ENCODE peak calls at places on chromosome 16, in eight cellular contexts. C is uterus, Z is HCT116, F is prostate gland, B is GM12891, V is lower leg skin, A is A549, N is adrenal gland. G is an unnamed sample.

GRCh38 chr16:14377326-14377725 is 252.7 kb downstream of the PARN start:
- DNase-seq in F (no peak), N (no peak), Z (no peak), V (no peak), B (no peak), A (no peak), C (no peak), G (no peak)

GRCh38 chr16:87203060-87203656 is 114.0 kb downstream of the C16orf95 start:
- DNase-seq in N (peak; percentile 29), C (peak; percentile 25), Z (peak; percentile 85), V (no peak), A (peak; percentile 84), F (no peak), B (peak; percentile 60), G (no peak)

GRCh38 chr16:53546988-53547391 is 44.0 kb upstream of the AKTIP start:
- DNase-seq in F (no peak), V (no peak), A (peak; percentile 35), N (no peak), Z (peak; percentile 15), B (no peak), C (no peak), G (no peak)

GRCh38 chr16:66515543-66516171 is 34.3 kb downstream of the TK2 start:
- DNase-seq in B (no peak), F (no peak), V (no peak), Z (no peak), N (peak; percentile 33), A (peak; percentile 81), C (no peak), G (peak; percentile 56)

GRCh38 chr16:72961115-72961832 is 86.7 kb downstream of the ZFHX3 start:
- DNase-seq in N (no peak), C (no peak), F (no peak), Z (no peak), A (no peak), V (no peak), B (no peak), G (no peak)

GRCh38 chr16:74372953-74373846 is 2.9 kb upstream of the NPIPB15 start:
- DNase-seq in F (no peak), A (no peak), Z (no peak), C (no peak), B (no peak), N (no peak), V (no peak), G (no peak)

GRCh38 chr16:89325861-89326471 is 108.5 kb downstream of the ZNF778 start:
- DNase-seq in C (peak; percentile 44), Z (no peak), A (peak; percentile 75), F (no peak), B (no peak), V (peak; percentile 47), N (peak; percentile 65), G (peak; percentile 63)

GRCh38 chr16:11668590-11669379 is 530 bp downstream of the SNN start:
- DNase-seq in F (no peak), V (no peak), Z (no peak), B (no peak), C (peak; percentile 48), A (no peak), N (peak; percentile 54), G (peak; percentile 57)

GRCh38 chr16:48950184-48950583 is 331.5 kb downstream of the CBLN1 start:
- DNase-seq in N (no peak), F (no peak), B (no peak), A (no peak), V (no peak), Z (no peak), C (no peak), G (no peak)

GRCh38 chr16:1938316-1938715 is 4.7 kb downstream of the MSRB1 start:
- DNase-seq in N (no peak), F (no peak), A (no peak), B (no peak), C (no peak), Z (no peak), V (no peak), G (peak; percentile 73)

GRCh38 chr16:58733248-58733670 is 857 bp downstream of the GOT2 start:
- DNase-seq in C (peak; percentile 16), V (no peak), Z (no peak), F (peak; percentile 37), N (no peak), A (no peak), B (no peak), G (no peak)

GRCh38 chr16:46568472-46569230 is 52.5 kb downstream of the SHCBP1 start:
- DNase-seq in F (no peak), N (no peak), V (no peak), Z (no peak), B (no peak), C (no peak), A (no peak), G (no peak)

GRCh38 chr16:86956437-86956836 is 360.8 kb downstream of the C16orf95 start:
- DNase-seq in C (no peak), N (no peak), A (no peak), Z (no peak), V (no peak), B (no peak), F (no peak), G (no peak)

GRCh38 chr16:50282010-50282538 is 15.7 kb downstream of the ADCY7 start:
- DNase-seq in A (no peak), V (peak; percentile 72), N (peak; percentile 50), B (peak; percentile 84), Z (no peak), F (peak; percentile 25), C (no peak), G (peak; percentile 87)

GRCh38 chr16:8863594-8864424 is 5.0 kb downstream of the CARHSP1 start:
- DNase-seq in F (no peak), C (no peak), V (no peak), A (peak; percentile 83), N (peak; percentile 83), Z (no peak), B (no peak), G (peak; percentile 97)

GRCh38 chr16:11587643-11588247 is 1.0 kb upstream of the LITAF start:
- DNase-seq in A (no peak), F (no peak), V (no peak), N (no peak), B (no peak), Z (no peak), C (no peak), G (no peak)

GRCh38 chr16:13176711-13177110 is 275.3 kb downstream of the SHISA9 start:
- DNase-seq in N (no peak), C (no peak), B (no peak), F (no peak), Z (no peak), A (no peak), V (no peak), G (no peak)

GRCh38 chr16:88478115-88478514 is 25.0 kb downstream of the ZFPM1 start:
- DNase-seq in V (no peak), N (no peak), Z (no peak), A (no peak), C (no peak), F (no peak), B (no peak), G (no peak)

GRCh38 chr16:21274172-21274726 is 3.8 kb downstream of the CRYM start:
- DNase-seq in V (no peak), B (no peak), F (no peak), A (no peak), Z (no peak), C (no peak), N (no peak), G (no peak)

GRCh38 chr16:84875846-84876245 is 56.1 kb downstream of the CRISPLD2 start:
- DNase-seq in N (no peak), C (no peak), V (no peak), Z (no peak), F (no peak), B (no peak), A (peak; percentile 23), G (no peak)
- TF ChIP-seq POLR2A in N (no peak), C (no peak), V (no peak), Z (no peak), F (no peak), B (no peak), A (no peak), G (no peak)

GRCh38 chr16:30370444-30371247 is at the start of gene TBC1D10B:
- DNase-seq in F (peak; percentile 99), V (peak; percentile 99), A (peak; percentile 100), Z (peak; percentile 100), N (peak; percentile 99), B (peak; percentile 92), C (peak; percentile 100), G (peak; percentile 99)
- TF ChIP-seq POLR2A in F (peak; percentile 78), V (no peak), A (peak; percentile 31), Z (no peak), N (peak; percentile 49), B (no peak), C (peak; percentile 87), G (peak; percentile 81)

GRCh38 chr16:3965306-3965705 is 84.8 kb upstream of the CREBBP start:
- DNase-seq in F (no peak), Z (no peak), C (no peak), B (no peak), V (no peak), N (no peak), A (no peak), G (no peak)

GRCh38 chr16:3964686-3965290 is 84.3 kb upstream of the CREBBP start:
- DNase-seq in Z (no peak), N (no peak), V (no peak), F (no peak), B (no peak), A (no peak), C (no peak), G (no peak)

GRCh38 chr16:3968556-3968955 is 88.0 kb upstream of the CREBBP start:
- DNase-seq in B (no peak), V (no peak), A (no peak), C (no peak), Z (no peak), F (no peak), N (no peak), G (no peak)

GRCh38 chr16:3965781-3966582 is 85.5 kb upstream of the CREBBP start:
- DNase-seq in Z (no peak), F (no peak), C (no peak), V (no peak), A (no peak), N (no peak), B (no peak), G (no peak)

GRCh38 chr16:3966681-3967080 is 86.2 kb upstream of the CREBBP start:
- DNase-seq in A (no peak), Z (no peak), N (no peak), V (no peak), C (no peak), F (no peak), B (no peak), G (no peak)
- TF ChIP-seq POLR2A in A (no peak), Z (no peak), N (no peak), V (no peak), C (no peak), F (no peak), B (no peak), G (no peak)

DNA sequence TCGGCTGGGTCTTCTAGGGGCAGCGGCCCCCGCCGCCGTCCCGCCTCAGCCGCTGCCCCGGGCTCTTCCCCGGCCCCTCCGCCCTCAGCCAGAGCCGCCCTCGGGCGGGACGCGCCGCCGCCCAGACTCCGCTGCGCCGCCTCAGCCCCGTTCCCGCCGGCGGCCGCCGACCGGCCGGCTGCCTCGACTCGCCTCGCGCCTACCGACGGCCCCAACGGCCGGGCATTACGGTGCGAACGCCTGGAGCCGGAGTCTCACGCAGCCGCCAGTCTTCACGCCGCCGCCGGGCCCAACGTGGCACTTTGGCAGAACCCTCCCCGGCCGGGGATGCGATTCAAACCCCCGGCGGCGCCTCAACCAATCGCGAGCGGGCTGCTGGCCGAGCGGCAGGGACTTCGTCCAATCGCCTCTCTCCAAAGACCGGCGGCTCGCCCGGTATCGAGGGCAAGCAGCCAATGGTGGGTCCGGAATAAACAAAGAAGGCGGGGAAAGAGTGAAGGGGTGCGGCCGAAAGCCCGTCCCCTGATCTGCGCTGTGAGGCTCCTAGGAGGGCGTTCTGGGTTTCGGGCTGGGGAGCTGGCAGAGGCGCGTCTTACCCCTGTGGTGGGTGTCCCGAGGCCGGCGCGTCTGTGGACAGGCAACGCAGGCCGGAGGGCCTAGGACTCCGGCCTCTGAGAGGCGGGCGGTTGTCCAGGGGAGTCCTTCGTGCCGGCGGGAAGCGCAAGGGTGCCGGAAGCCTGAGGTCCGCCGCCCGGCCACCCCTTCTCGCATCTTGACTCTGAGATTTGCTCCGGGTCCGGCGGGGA is at the start of gene CDR2:
- DNase-seq in N (peak; percentile 98), F (peak; percentile 98), A (peak; percentile 96), V (peak; percentile 97), Z (peak; percentile 91), B (peak; percentile 96), C (peak; percentile 99), G (peak; percentile 99)
- TF ChIP-seq POLR2A in N (peak; percentile 64), F (peak; percentile 89), A (peak; percentile 78), V (no peak), Z (peak; percentile 70), B (peak; percentile 84), C (peak; percentile 94), G (peak; percentile 97)